ENCODE peak calls at places on chromosomes 5 and 9, in eight cellular contexts. T is foreskin fibroblast; G is upper lobe of right lung; D is endodermal cell; H is CD8-positive, alpha-beta T cell; I is stomach; A is choroid plexus epithelial cell; M is HepG2. O is an unnamed sample.

GRCh38 chr5:138927979-138928378 is 52.8 kb upstream of the LRRTM2 start:
- DNase-seq in D (no peak), H (no peak), G (peak), T (no peak), A (peak), M (peak), I (peak), O (no peak)

GRCh38 chr5:140565024-140565779 is 574 bp downstream of the SLC35A4 start:
- DNase-seq in H (no peak), A (peak), I (no peak), T (peak), M (no peak), D (no peak), G (no peak), O (no peak)

GRCh38 chr5:662751-663435 is 30.3 kb downstream of the TPPP start:
- DNase-seq in D (no peak), G (no peak), I (no peak), M (no peak), H (no peak), A (no peak), T (no peak), O (no peak)

GRCh38 chr5:50320131-50320749 is 120.8 kb downstream of the EMB start:
- DNase-seq in H (no peak), G (no peak), M (no peak), I (no peak), T (peak), D (no peak), A (no peak), O (no peak)

GRCh38 chr9:124583134-124583533 is 75.9 kb upstream of the NR5A1 start:
- DNase-seq in D (no peak), I (no peak), G (no peak), H (no peak), T (no peak), A (no peak), M (no peak), O (no peak)

GRCh38 chr9:85522459-85523092 is 219.2 kb downstream of the AGTPBP1 start:
- DNase-seq in H (no peak), G (peak), T (peak), D (peak), A (peak), I (no peak), M (no peak), O (no peak)

GRCh38 chr9:136625101-136626065 is 37.3 kb upstream of the EGFL7 start:
- DNase-seq in H (no peak), M (peak), G (peak), I (peak), T (peak), D (peak), A (peak), O (no peak)

GRCh38 chr9:116653580-116654355 is 33.3 kb upstream of the TRIM32 start:
- DNase-seq in H (no peak), A (no peak), I (no peak), D (no peak), M (peak), G (no peak), T (peak), O (no peak)

GRCh38 chr9:87342743-87343142 is 154.9 kb upstream of the DAPK1 start:
- DNase-seq in M (no peak), G (no peak), T (peak), I (no peak), A (peak), D (no peak), H (no peak), O (no peak)

GRCh38 chr5:35058395-35058794 is 10.6 kb upstream of the AGXT2 start:
- DNase-seq in T (no peak), M (no peak), H (no peak), D (no peak), A (no peak), I (no peak), G (no peak), O (no peak)

GRCh38 chr5:140293091-140293996 is 9.6 kb downstream of the PFDN1 start:
- DNase-seq in I (no peak), G (no peak), M (peak), T (peak), H (no peak), D (no peak), A (peak), O (no peak)

GRCh38 chr5:115282131-115282530 is 14.3 kb downstream of the CCDC112 start:
- DNase-seq in I (no peak), A (no peak), G (no peak), H (no peak), T (no peak), D (no peak), M (no peak), O (no peak)

GRCh38 chr5:6396043-6396442 is 17.7 kb upstream of the MED10 start:
- DNase-seq in G (no peak), M (no peak), T (no peak), A (no peak), I (no peak), D (peak), H (no peak), O (no peak)

GRCh38 chr5:135826221-135826525 is 8.3 kb upstream of the SLC25A48 start:
- DNase-seq in M (no peak), H (no peak), G (no peak), A (no peak), D (peak), T (no peak), I (no peak), O (no peak)

GRCh38 chr9:69253057-69253456 is 72.0 kb upstream of the ENTREP1 start:
- DNase-seq in H (no peak), M (no peak), G (no peak), D (no peak), T (peak), I (no peak), A (peak), O (no peak)

GRCh38 chr5:147391781-147392180 is 118.1 kb downstream of the DPYSL3 start:
- DNase-seq in D (peak), G (no peak), M (peak), T (peak), A (peak), H (no peak), I (peak), O (peak)

GRCh38 chr5:65970481-65971367 is 44.3 kb downstream of the ERBIN start:
- DNase-seq in D (no peak), I (no peak), G (no peak), A (no peak), T (no peak), H (no peak), M (no peak), O (no peak)

GRCh38 chr9:5442400-5443011 is 4.8 kb upstream of the PLGRKT start:
- DNase-seq in A (peak), G (no peak), D (peak), H (peak), M (peak), T (peak), I (peak), O (peak)

GRCh38 chr9:99127372-99128132 is 22.6 kb downstream of the TGFBR1 start:
- DNase-seq in I (no peak), A (peak), T (peak), M (no peak), H (no peak), G (no peak), D (no peak), O (no peak)

GRCh38 chr9:109745335-109746283 is 34.4 kb upstream of the PALM2AKAP2 start:
- DNase-seq in H (no peak), M (no peak), I (no peak), T (peak), D (peak), A (peak), G (peak), O (no peak)

GRCh38 chr9:21682981-21683380 is 119.5 kb upstream of the MTAP start:
- DNase-seq in T (peak), D (no peak), I (no peak), M (no peak), G (no peak), H (no peak), A (peak), O (no peak)

GRCh38 chr5:115735108-115735998 is 81.1 kb downstream of the CDO1 start:
- DNase-seq in D (no peak), A (no peak), H (no peak), G (no peak), I (no peak), T (no peak), M (no peak), O (no peak)

GRCh38 chr9:92424340-92424739 is at the start of gene OMD:
- DNase-seq in H (no peak), I (no peak), T (peak), A (peak), D (no peak), M (no peak), G (no peak), O (peak)

DNA sequence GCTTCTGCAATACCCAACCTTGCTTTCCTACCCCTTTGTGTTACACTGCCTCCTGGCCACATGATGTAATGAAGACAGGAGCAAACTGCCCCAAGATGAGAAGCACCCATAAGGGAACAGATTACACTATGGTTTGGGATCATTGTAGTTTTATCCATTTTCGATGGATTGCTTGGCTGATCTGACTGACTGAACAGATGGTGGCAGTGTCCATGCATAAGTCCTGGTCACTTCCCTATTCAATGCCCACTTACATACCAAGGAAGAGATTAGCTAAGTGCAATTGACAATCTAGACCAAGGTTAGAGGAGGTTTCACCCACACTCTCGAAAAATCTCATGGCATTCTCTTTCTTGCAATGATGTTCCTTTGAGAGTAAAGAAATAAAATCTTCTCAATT is 319.9 kb downstream of the RAB3C start:
- DNase-seq in D (no peak), T (peak), M (no peak), G (no peak), A (no peak), H (no peak), I (no peak), O (no peak)
- TF ChIP-seq CTCF in D (no peak), T (no peak), M (peak), G (no peak), A (no peak), H (no peak), I (no peak), O (no peak)

GRCh38 chr5:36607838-36608783 is 1.7 kb downstream of the SLC1A3 start:
- DNase-seq in A (peak), T (peak), I (no peak), M (no peak), H (no peak), G (no peak), D (peak), O (peak)
- H3K4me3 ChIP-seq in A (peak), T (peak), I (peak), M (no peak), H (no peak), G (peak), D (peak), O (peak)

DNA sequence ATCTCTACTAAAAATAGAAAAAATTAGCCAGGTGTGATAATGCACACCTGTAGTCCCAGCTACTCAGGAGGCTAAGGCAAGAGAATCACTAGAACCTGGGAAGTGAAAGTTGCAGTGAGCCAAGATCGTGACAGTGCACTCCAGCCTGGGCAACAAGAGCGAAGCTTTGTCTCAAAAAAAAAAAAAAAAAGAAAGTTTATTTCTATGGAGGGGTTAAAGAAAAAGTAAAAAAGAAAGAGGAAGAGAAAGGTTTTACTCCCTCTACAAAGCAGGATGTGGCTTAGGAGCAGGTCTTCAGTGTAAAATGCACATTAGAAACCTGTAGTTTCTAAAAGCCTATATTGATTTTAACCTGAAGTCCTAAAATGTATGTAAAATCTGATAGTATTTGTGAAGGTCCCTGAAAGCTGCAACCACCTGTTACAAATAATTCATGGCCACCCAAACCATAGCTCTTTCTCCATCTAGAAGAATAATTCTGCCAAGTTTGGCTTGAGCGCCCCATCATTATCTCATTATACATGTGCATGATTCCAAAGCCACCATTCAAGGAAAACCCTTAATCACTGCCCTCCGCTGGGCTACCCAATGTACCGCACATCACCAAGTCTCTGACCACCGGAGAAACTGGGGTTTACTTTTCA is 3.4 kb downstream of the FNBP1 start:
- DNase-seq in M (no peak), G (no peak), A (peak), D (no peak), H (no peak), T (no peak), I (no peak), O (no peak)
- TF ChIP-seq CTCF in M (peak), G (no peak), A (peak), D (peak), H (no peak), T (no peak), I (no peak), O (no peak)

GRCh38 chr5:150848271-150848670 is 1.9 kb downstream of the IRGM start:
- DNase-seq in H (no peak), I (no peak), A (no peak), G (no peak), M (no peak), T (no peak), D (no peak), O (no peak)

GRCh38 chr5:150851039-150851438 is 4.7 kb downstream of the IRGM start:
- DNase-seq in G (no peak), D (no peak), M (no peak), H (no peak), I (no peak), A (no peak), T (no peak), O (no peak)

DNA sequence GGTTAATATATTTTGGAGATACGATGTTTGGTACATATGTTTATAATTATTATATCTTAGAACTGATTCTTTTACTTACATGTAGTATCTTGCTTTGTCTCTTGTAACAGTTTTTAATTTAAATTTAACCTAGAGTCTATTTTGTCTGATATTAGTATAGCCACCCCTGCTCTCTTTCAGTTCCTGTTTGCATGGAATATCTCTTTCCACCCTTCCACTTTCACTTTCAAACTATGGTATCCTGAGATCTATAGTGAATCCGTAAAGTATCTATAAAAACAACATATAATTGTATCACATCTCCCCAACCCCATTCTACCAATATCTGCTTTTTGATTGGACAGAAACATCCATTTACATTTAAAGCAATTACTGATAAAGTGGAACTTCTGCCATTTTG is 7.2 kb downstream of the IRGM start:
- DNase-seq in G (no peak), D (no peak), M (no peak), H (no peak), I (no peak), A (no peak), T (no peak), O (no peak)
- H3K4me3 ChIP-seq in G (no peak), D (no peak), M (peak), H (no peak), I (no peak), A (no peak), T (no peak), O (no peak)